ENCODE peak calls at places on chromosomes 5 and 9, in five cellular contexts. W is PC-3, F is GM23248, I is OCI-LY7, U is hepatocyte. N is an unnamed sample.

GRCh38 chr5:96035796-96036195 is 74.1 kb upstream of the ELL2 start:
- DNase-seq in F (no peak), I (no peak), U (no peak), W (no peak), N (no peak)

GRCh38 chr5:72252574-72253155 is 67.4 kb downstream of the MRPS27 start:
- DNase-seq in I (no peak), W (peak), F (peak), U (no peak), N (no peak)

GRCh38 chr9:109497193-109498165 is 628 bp downstream of the PTPN3 start:
- DNase-seq in W (peak), F (peak), I (no peak), U (peak), N (peak)

GRCh38 chr5:19713740-19714139 is 274.3 kb downstream of the CDH18 start:
- DNase-seq in U (no peak), F (no peak), W (peak), I (no peak), N (no peak)

GRCh38 chr5:126124706-126125345 is 298.4 kb upstream of the GRAMD2B start:
- DNase-seq in I (no peak), W (peak), F (peak), U (no peak), N (peak)

GRCh38 chr5:143431789-143432188 is 28.3 kb upstream of the NR3C1 start:
- DNase-seq in U (no peak), I (peak), W (no peak), F (no peak), N (no peak)

GRCh38 chr5:37875051-37875787 is 35.4 kb upstream of the GDNF start:
- DNase-seq in F (peak), W (peak), I (no peak), U (peak), N (no peak)

GRCh38 chr9:89528540-89528939 is 30.6 kb upstream of the SEMA4D start:
- DNase-seq in U (peak), W (peak), I (no peak), F (no peak), N (no peak)

GRCh38 chr5:170070556-170071412 is 34.9 kb upstream of the FOXI1 start:
- DNase-seq in I (peak), U (peak), W (peak), F (peak), N (peak)

GRCh38 chr5:92207156-92207555 is 824.0 kb upstream of the ARRDC3 start:
- DNase-seq in F (no peak), U (no peak), I (no peak), W (no peak), N (no peak)

GRCh38 chr5:177389368-177390169 is 5.3 kb downstream of the SLC34A1 start:
- DNase-seq in W (peak), F (peak), I (peak), U (peak), N (no peak)

DNA sequence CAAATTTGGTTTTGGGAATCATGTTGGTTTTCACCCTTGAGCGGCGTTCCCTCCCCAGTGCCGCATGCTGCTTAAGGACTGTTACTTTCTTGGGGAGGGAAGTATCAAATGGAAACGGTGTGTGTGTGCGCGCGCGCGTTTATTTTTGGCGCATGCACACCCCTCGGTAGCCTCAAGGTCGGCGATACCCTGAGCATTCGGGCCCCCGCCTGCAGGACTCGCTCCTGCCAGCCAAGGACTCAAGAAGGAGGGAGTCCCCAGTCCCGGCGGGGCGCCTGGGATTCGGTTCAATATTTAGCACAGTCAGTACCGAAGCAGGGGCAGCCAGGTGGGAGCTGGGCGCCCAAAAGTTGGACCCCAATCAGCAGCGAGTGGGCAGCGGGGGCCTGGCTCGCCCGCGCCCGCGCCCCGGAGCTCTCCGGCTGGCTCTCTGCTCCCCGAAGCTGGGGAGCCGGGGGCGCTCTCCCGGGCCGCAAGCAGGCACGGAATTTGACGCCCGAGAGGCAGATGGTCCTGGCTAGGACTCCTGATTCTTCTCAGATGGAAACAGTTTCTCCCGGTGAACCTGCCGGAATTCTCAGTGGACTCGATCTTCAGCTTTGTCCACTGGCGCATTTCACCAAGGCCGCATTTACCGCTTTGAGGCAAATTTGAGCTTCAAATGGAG is 305.9 kb upstream of the KCNN2 start:
- DNase-seq in I (no peak), W (no peak), U (peak), F (no peak), N (peak)
- TF ChIP-seq EZH2phosphoT487 in I (no peak), W (no peak), U (no peak), F (no peak), N (no peak)

DNA sequence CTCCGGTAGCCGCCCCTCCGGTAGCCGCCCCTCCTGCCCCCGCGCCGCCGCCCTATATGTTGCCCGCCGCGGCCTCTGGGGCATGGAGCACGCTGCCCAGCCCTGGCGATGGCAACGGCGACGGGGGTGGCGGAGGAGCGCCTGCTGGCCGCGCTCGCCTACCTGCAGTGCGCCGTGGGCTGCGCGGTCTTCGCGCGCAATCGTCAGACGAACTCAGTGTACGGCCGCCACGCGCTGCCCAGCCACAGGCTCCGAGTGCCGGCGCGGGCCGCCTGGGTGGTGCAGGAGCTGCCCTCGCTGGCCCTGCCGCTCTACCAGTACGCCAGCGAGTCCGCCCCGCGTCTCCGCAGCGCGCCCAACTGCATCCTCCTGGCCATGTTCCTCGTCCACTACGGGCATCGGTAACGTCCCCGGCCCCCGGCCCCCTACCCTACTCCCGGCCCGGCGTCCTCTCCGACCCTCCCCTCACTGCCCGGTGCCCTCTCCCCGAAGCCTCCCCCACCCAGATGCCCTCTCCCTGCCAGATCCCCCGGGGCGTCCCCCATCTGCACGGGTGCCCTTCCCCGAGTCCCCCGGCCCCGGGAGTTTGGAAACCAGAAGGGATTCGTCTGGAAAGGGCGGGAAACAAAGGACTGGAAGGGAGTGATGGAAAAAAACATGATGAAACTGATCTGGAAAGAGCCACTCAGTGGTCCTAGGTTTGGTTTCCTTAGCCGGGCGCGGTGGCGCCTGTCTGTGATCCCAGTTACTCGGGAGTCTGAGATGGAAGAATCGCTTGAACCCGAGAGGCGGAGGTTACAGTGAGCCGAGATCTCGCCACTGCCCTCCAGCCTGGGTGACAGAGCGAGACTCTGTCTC is 458 bp downstream of the SRD5A1 start:
- DNase-seq in U (peak), I (no peak), W (peak), F (peak), N (peak)
- TF ChIP-seq EZH2phosphoT487 in U (no peak), I (no peak), W (no peak), F (no peak), N (no peak)

GRCh38 chr5:160837211-160837610 is 14.8 kb downstream of the ATP10B start:
- DNase-seq in U (no peak), F (no peak), I (no peak), W (no peak), N (no peak)

GRCh38 chr5:160833806-160834205 is 18.2 kb downstream of the ATP10B start:
- DNase-seq in F (no peak), W (no peak), I (no peak), U (no peak), N (no peak)

GRCh38 chr5:160835376-160835775 is 16.6 kb downstream of the ATP10B start:
- DNase-seq in U (no peak), F (no peak), I (no peak), W (no peak), N (no peak)

GRCh38 chr5:160835818-160836528 is 16.0 kb downstream of the ATP10B start:
- DNase-seq in F (no peak), U (no peak), W (no peak), I (no peak), N (no peak)

DNA sequence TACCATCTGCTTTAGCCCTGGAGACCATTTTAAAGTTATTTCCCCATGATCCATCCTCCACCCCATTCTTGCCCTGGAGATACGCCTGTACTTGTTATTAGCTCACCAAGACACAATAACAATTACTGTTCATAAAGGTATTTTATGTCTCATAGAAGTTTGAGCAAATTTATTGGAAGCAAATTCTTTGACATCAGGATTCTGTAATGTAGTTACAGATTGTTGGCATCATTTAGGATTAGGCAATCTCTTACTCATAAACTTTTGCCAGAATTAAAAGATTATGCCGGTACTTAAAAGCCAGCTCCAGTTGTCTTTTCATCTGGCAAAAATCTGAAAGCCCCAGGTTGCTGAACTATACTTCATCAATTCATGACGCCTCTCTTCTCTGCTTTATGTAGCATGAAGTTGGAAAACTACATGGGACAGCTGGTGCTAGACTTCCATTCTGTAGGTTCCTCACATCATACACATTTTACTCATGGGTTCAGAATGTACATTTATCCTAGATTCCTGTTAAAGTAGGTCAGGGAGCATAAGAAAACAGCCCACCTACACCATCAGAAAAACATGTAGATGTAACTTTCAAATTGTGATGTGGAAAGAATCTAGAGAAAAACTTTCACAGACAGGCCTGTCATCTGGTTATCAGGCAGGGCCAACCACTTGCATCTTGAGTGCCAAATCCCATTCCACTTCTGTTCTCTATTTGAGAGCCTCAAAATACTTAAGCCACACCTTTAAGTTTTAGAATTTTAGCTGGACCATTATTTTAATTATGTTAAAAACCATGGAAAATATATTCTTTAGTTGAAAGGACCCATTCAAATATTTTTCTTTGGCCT is 14.0 kb downstream of the ATP10B start:
- DNase-seq in W (no peak), F (peak), I (no peak), U (no peak), N (no peak)
- TF ChIP-seq EZH2phosphoT487 in W (no peak), F (no peak), I (no peak), U (no peak), N (no peak)

GRCh38 chr9:83060557-83060956 is 2.4 kb downstream of the RASEF start:
- DNase-seq in F (no peak), U (peak), I (no peak), W (peak), N (no peak)
- TF ChIP-seq EZH2phosphoT487 in F (no peak), U (no peak), I (no peak), W (no peak), N (no peak)